ENCODE peak calls at places on chromosomes 16 and 17, in four cellular contexts. Y is thoracic aorta, X is B cell, T is NB4. O is an unnamed sample.

GRCh38 chr17:5234645-5235576 is at the start of gene SCIMP:
- DNase-seq in T (peak; percentile 77), X (peak; percentile 73), Y (no peak), O (peak; percentile 86)

GRCh38 chr17:81039096-81039495 is 4.1 kb downstream of the BAIAP2 start:
- DNase-seq in T (no peak), Y (no peak), X (no peak), O (no peak)

GRCh38 chr16:24577167-24577566 is 37.8 kb downstream of the RBBP6 start:
- DNase-seq in X (no peak), Y (no peak), T (no peak), O (no peak)

GRCh38 chr17:1122681-1123396 is 56.9 kb downstream of the ABR start:
- DNase-seq in Y (no peak), X (peak; percentile 91), T (peak; percentile 57), O (peak; percentile 78)

GRCh38 chr17:60971515-60972369 is 294.1 kb downstream of the BCAS3 start:
- DNase-seq in X (peak; percentile 21), Y (no peak), T (peak; percentile 58), O (no peak)

GRCh38 chr16:61929801-61930200 is 106.4 kb downstream of the CDH8 start:
- DNase-seq in X (no peak), T (no peak), Y (no peak), O (no peak)

GRCh38 chr17:31803494-31804213 is 55.4 kb downstream of the COPRS start:
- DNase-seq in Y (no peak), X (no peak), T (peak; percentile 73), O (no peak)

GRCh38 chr17:32319548-32319905 is 22.4 kb downstream of the C17orf75 start:
- DNase-seq in X (peak; percentile 82), T (peak; percentile 83), Y (peak; percentile 46), O (peak; percentile 82)

GRCh38 chr17:77160032-77160876 is 19.5 kb downstream of the SEC14L1 start:
- DNase-seq in T (no peak), Y (no peak), X (no peak), O (no peak)

GRCh38 chr16:88913001-88913612 is 46.6 kb upstream of the PABPN1L start:
- DNase-seq in T (no peak), Y (no peak), X (no peak), O (no peak)

GRCh38 chr16:69017036-69017783 is 88.2 kb upstream of the HAS3 start:
- DNase-seq in Y (no peak), X (no peak), T (peak; percentile 13), O (no peak)

GRCh38 chr17:1590031-1590746 is 27.6 kb upstream of the PITPNA start:
- DNase-seq in T (peak; percentile 64), X (no peak), Y (peak; percentile 62), O (peak; percentile 91)

GRCh38 chr17:60600490-60601431 is 768 bp downstream of the PPM1D start:
- DNase-seq in T (peak; percentile 83), X (peak; percentile 64), Y (peak; percentile 25), O (peak; percentile 58)

GRCh38 chr17:77907497-77908120 is 50.9 kb upstream of the TNRC6C start:
- DNase-seq in T (no peak), X (no peak), Y (no peak), O (no peak)

GRCh38 chr17:80790981-80791742 is 200.5 kb upstream of the CHMP6 start:
- DNase-seq in X (no peak), T (no peak), Y (no peak), O (no peak)

GRCh38 chr16:2884041-2884451 is 1.0 kb downstream of the FLYWCH2 start:
- DNase-seq in T (no peak), Y (no peak), X (no peak), O (no peak)

GRCh38 chr16:1674751-1675664 is 3.1 kb upstream of the JPT2 start:
- DNase-seq in Y (no peak), T (no peak), X (no peak), O (no peak)

GRCh38 chr17:39791296-39791992 is 53.7 kb downstream of the GRB7 start:
- DNase-seq in X (no peak), T (no peak), Y (no peak), O (no peak)

GRCh38 chr17:82022981-82023446 is at the start of gene LRRC45:
- DNase-seq in X (peak; percentile 100), Y (peak; percentile 100), T (peak; percentile 100), O (peak; percentile 100)

GRCh38 chr17:75763613-75764416 is 1.2 kb downstream of the GALK1 start:
- DNase-seq in Y (no peak), X (peak; percentile 25), T (no peak), O (no peak)

GRCh38 chr17:77371888-77372443 is 231.2 kb downstream of the SEC14L1 start:
- DNase-seq in Y (no peak), X (no peak), T (no peak), O (no peak)

GRCh38 chr17:81420769-81421462 is 25.7 kb downstream of the BAHCC1 start:
- DNase-seq in T (no peak), Y (peak; percentile 68), X (no peak), O (no peak)

GRCh38 chr16:14409563-14409962 is 220.5 kb downstream of the PARN start:
- DNase-seq in T (peak; percentile 4), Y (peak; percentile 51), X (no peak), O (no peak)

GRCh38 chr17:51805220-51805619 is 353.3 kb downstream of the CA10 start:
- DNase-seq in T (no peak), X (no peak), Y (no peak), O (no peak)

GRCh38 chr16:15900357-15900756 is 12.0 kb upstream of the CEP20 start:
- DNase-seq in X (no peak), T (no peak), Y (no peak), O (no peak)

GRCh38 chr17:1882836-1883235 is 53.0 kb downstream of the RPA1 start:
- DNase-seq in X (peak; percentile 36), Y (no peak), T (peak; percentile 28), O (no peak)

GRCh38 chr17:30236807-30237206 is 1.3 kb upstream of the SLC6A4 start:
- DNase-seq in T (no peak), X (peak; percentile 54), Y (peak; percentile 36), O (no peak)

GRCh38 chr16:38941-39892 is 14.2 kb downstream of the POLR3K start:
- DNase-seq in T (peak; percentile 61), Y (no peak), X (peak; percentile 92), O (no peak)

GRCh38 chr17:45341389-45342158 is 24.8 kb upstream of the MAP3K14 start:
- DNase-seq in X (no peak), Y (no peak), T (peak; percentile 33), O (no peak)

GRCh38 chr17:62790554-62790953 is 17.6 kb downstream of the MARCHF10 start:
- DNase-seq in Y (no peak), X (no peak), T (no peak), O (no peak)

GRCh38 chr16:51388516-51388951 is 237.5 kb upstream of the SALL1 start:
- DNase-seq in T (no peak), Y (no peak), X (no peak), O (no peak)

GRCh38 chr17:61144876-61145564 is 254.6 kb upstream of the TBX2 start:
- DNase-seq in X (peak; percentile 16), Y (no peak), T (no peak), O (no peak)

GRCh38 chr17:4365103-4365627 is 1.3 kb downstream of the UBE2G1 start:
- DNase-seq in T (peak; percentile 94), Y (peak; percentile 76), X (peak; percentile 91), O (peak; percentile 88)

GRCh38 chr16:77289331-77289809 is 90.2 kb downstream of the SYCE1L start:
- DNase-seq in X (no peak), Y (no peak), T (no peak), O (no peak)

GRCh38 chr16:48608452-48608851 is 1.5 kb downstream of the N4BP1 start:
- DNase-seq in T (peak; percentile 58), Y (no peak), X (peak; percentile 32), O (no peak)

GRCh38 chr17:4881761-4882555 is 17.4 kb upstream of the C17orf107 start:
- DNase-seq in X (peak; percentile 77), Y (no peak), T (peak; percentile 28), O (no peak)

GRCh38 chr17:14302421-14303099 is 1.7 kb downstream of the HS3ST3B1 start:
- DNase-seq in T (peak; percentile 89), Y (no peak), X (peak; percentile 94), O (peak; percentile 81)

GRCh38 chr17:14301761-14302401 is 1.0 kb downstream of the HS3ST3B1 start:
- DNase-seq in X (peak; percentile 71), Y (no peak), T (peak; percentile 69), O (peak; percentile 54)

GRCh38 chr17:14301279-14301760 is 439 bp downstream of the HS3ST3B1 start:
- DNase-seq in Y (no peak), X (peak; percentile 55), T (no peak), O (no peak)

GRCh38 chr17:14299261-14300093 is 1.4 kb upstream of the HS3ST3B1 start:
- DNase-seq in X (peak; percentile 57), T (peak; percentile 65), Y (no peak), O (peak; percentile 55)

DNA sequence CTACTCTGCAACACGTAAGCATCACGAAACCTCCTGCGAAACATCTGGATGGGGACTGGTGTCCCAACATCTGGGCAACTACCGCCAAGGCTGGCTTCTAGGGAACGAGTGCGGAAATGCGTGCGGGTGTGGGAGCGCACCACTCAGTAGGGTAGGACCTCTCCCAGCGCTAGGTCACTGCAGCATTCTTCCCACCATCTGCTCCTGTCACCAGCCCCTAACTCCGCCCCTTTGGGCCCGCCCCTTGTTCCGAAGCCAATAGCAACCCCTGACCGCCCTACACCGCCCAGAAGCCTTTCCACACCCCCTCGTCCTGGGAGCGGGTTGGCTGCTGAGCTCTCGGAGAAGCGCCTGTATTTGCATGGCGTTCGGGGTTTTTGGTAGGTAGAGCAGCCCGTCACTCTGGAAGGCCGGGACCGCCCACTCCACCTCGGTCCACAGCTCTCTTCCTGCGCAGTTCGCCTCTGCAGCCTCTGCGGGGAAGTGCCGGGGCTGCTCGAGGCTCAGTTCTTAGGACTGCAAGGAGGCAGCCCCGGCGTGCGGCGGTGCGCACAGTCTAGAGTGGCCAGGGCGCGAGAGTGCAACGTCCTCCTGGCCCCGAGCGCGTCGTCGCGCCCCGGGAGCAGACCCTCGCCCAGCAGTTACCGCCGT is at the start of gene HS3ST3B1:
- DNase-seq in Y (peak; percentile 90), T (peak; percentile 100), X (peak; percentile 92), O (peak; percentile 99)
- TF ChIP-seq CTCF in Y (no peak), T (no peak), X (no peak), O (no peak)

GRCh38 chr16:67296422-67296821 is 17.1 kb downstream of the PLEKHG4 start:
- DNase-seq in X (no peak), T (no peak), Y (no peak), O (no peak)

GRCh38 chr16:67298277-67298676 is 18.9 kb downstream of the PLEKHG4 start:
- DNase-seq in Y (no peak), T (no peak), X (no peak), O (no peak)

GRCh38 chr16:67291461-67291860 is 12.1 kb downstream of the PLEKHG4 start:
- DNase-seq in X (no peak), Y (no peak), T (no peak), O (no peak)

GRCh38 chr16:67294171-67294757 is 14.9 kb downstream of the PLEKHG4 start:
- DNase-seq in Y (no peak), X (no peak), T (no peak), O (no peak)

GRCh38 chr16:67294927-67295326 is 15.6 kb downstream of the PLEKHG4 start:
- DNase-seq in Y (no peak), X (no peak), T (no peak), O (no peak)
- TF ChIP-seq CTCF in Y (no peak), X (no peak), T (no peak), O (no peak)

GRCh38 chr17:16872836-16873653 is 98.9 kb downstream of the TNFRSF13B start:
- DNase-seq in Y (no peak), T (peak; percentile 62), X (peak; percentile 54), O (no peak)
- TF ChIP-seq CTCF in Y (no peak), T (peak; percentile 78), X (peak; percentile 53), O (peak; percentile 66)

GRCh38 chr16:56041556-56042140 is 149.6 kb upstream of the GNAO1 start:
- DNase-seq in Y (no peak), X (no peak), T (peak; percentile 25), O (no peak)
- TF ChIP-seq CTCF in Y (peak; percentile 16), X (peak; percentile 17), T (peak; percentile 19), O (no peak)